ENCODE peak calls at places on chromosomes 6 and 20, in ten cellular contexts. P is cardiac muscle cell; J is uterus; O is right atrium auricular region; R is HepG2; A is left lung; B is CD8-positive, alpha-beta T cell; W is A549; D is pancreas; X is OCI-LY7. C is an unnamed sample.

GRCh38 chr6:52712136-52712535 is 41.2 kb downstream of the TMEM14A start:
- DNase-seq in P (no peak), J (no peak), O (no peak), R (no peak), A (no peak), B (no peak), W (no peak), D (no peak), X (no peak), C (no peak)

GRCh38 chr20:32356935-32357868 is 929 bp upstream of the ASXL1 start:
- DNase-seq in P (peak; percentile 64), J (peak; percentile 38), O (no peak), R (peak; percentile 76), A (peak; percentile 39), B (peak; percentile 4), W (no peak), D (peak; percentile 47), X (no peak), C (no peak)

GRCh38 chr6:14059791-14060436 is 57.7 kb upstream of the CD83 start:
- DNase-seq in P (no peak), J (no peak), O (no peak), R (no peak), A (no peak), B (no peak), W (no peak), D (peak; percentile 66), X (no peak), C (peak; percentile 73)

GRCh38 chr6:119842191-119842590 is 492.6 kb upstream of the MAN1A1 start:
- DNase-seq in P (no peak), J (no peak), O (no peak), R (no peak), A (no peak), B (no peak), W (no peak), D (no peak), X (no peak), C (no peak)

GRCh38 chr6:111487656-111488055 is 4.6 kb upstream of the REV3L start:
- DNase-seq in P (peak; percentile 76), J (no peak), O (no peak), R (no peak), A (no peak), B (no peak), W (no peak), D (no peak), X (peak; percentile 46), C (no peak)

GRCh38 chr20:25017257-25017803 is 24.8 kb upstream of the APMAP start:
- DNase-seq in P (no peak), J (no peak), O (no peak), R (peak; percentile 64), A (peak; percentile 84), B (no peak), W (no peak), D (peak; percentile 96), X (no peak), C (peak; percentile 88)

GRCh38 chr6:70371454-70372105 is 41.7 kb upstream of the FAM135A start:
- DNase-seq in P (peak; percentile 80), J (no peak), O (no peak), R (peak; percentile 70), A (no peak), B (no peak), W (peak; percentile 27), D (no peak), X (peak; percentile 68), C (no peak)

GRCh38 chr20:6232436-6232835 is 109.6 kb upstream of the FERMT1 start:
- DNase-seq in P (no peak), J (no peak), O (no peak), R (no peak), A (no peak), B (no peak), W (no peak), D (no peak), X (no peak), C (no peak)

GRCh38 chr20:22428051-22428450 is 156.3 kb downstream of the FOXA2 start:
- DNase-seq in P (no peak), J (no peak), O (no peak), R (no peak), A (no peak), B (no peak), W (no peak), D (no peak), X (no peak), C (no peak)

GRCh38 chr20:22429175-22430153 is 154.9 kb downstream of the FOXA2 start:
- DNase-seq in P (no peak), J (no peak), O (no peak), R (peak; percentile 98), A (no peak), B (no peak), W (no peak), D (no peak), X (no peak), C (no peak)

GRCh38 chr20:22430746-22431168 is 153.6 kb downstream of the FOXA2 start:
- DNase-seq in P (no peak), J (no peak), O (no peak), R (peak; percentile 97), A (no peak), B (no peak), W (no peak), D (no peak), X (no peak), C (no peak)

GRCh38 chr20:22430154-22430745 is 154.1 kb downstream of the FOXA2 start:
- DNase-seq in P (peak; percentile 34), J (no peak), O (no peak), R (peak; percentile 92), A (no peak), B (no peak), W (peak; percentile 92), D (no peak), X (no peak), C (no peak)

GRCh38 chr20:22431419-22431818 is 153.0 kb downstream of the FOXA2 start:
- DNase-seq in P (no peak), J (no peak), O (no peak), R (no peak), A (no peak), B (no peak), W (no peak), D (no peak), X (no peak), C (no peak)
- H3K27ac ChIP-seq in P (no peak overlapping the region), J (no peak overlapping the region), O (no peak overlapping the region), R (peak overlapping the region; percentile 96), A (no peak overlapping the region), B (no peak overlapping the region), W (peak overlapping the region; percentile 83), D (no peak overlapping the region), X (no peak overlapping the region), C (no peak overlapping the region)

GRCh38 chr6:41748542-41748941 is 1.3 kb upstream of the PGC start:
- DNase-seq in P (no peak), J (no peak), O (no peak), R (peak; percentile 73), A (peak; percentile 63), B (no peak), W (no peak), D (no peak), X (no peak), C (peak; percentile 37)

GRCh38 chr6:41746068-41746467 is 1.1 kb downstream of the PGC start:
- DNase-seq in P (no peak), J (no peak), O (no peak), R (no peak), A (no peak), B (no peak), W (no peak), D (no peak), X (no peak), C (peak; percentile 22)

GRCh38 chr6:41747256-41748101 is at the start of gene PGC:
- DNase-seq in P (peak; percentile 61), J (no peak), O (no peak), R (peak; percentile 99), A (no peak), B (no peak), W (no peak), D (no peak), X (no peak), C (peak; percentile 16)

GRCh38 chr6:41750374-41750773 is 3.2 kb upstream of the PGC start:
- DNase-seq in P (no peak), J (no peak), O (no peak), R (no peak), A (no peak), B (no peak), W (no peak), D (no peak), X (no peak), C (no peak)

DNA sequence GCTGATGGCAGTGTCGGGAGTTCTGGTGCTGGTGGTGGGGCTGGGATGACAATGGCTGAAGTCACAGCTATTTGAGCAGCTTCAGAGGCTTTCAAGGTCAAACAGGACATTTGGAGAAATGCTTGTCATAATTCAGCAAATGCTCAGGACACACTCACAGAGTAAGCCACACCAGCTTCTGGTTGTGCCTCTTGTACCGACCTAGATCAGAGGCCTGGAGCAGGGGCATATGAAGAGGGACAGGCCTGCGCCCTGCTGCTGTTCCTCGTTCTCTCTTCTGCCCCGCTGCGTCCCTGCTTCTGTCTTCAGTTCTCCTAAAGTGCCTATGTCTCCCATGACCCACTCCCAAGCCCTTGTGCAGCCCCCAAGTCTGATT is 893 bp upstream of the PGC start:
- DNase-seq in P (no peak), J (no peak), O (no peak), R (peak; percentile 79), A (no peak), B (no peak), W (no peak), D (no peak), X (no peak), C (no peak)
- H3K4me1 ChIP-seq in P (no peaks in the 10 kb centered on the region), J (no peaks in the 10 kb centered on the region), O (no peaks in the 10 kb centered on the region), R (peaks cover 76% of the 10 kb centered on the region), A (peaks cover 5% of the 10 kb centered on the region), B (no peaks in the 10 kb centered on the region), W (no peaks in the 10 kb centered on the region), D (no peaks in the 10 kb centered on the region), X (no peaks in the 10 kb centered on the region), C (no peaks in the 10 kb centered on the region)

DNA sequence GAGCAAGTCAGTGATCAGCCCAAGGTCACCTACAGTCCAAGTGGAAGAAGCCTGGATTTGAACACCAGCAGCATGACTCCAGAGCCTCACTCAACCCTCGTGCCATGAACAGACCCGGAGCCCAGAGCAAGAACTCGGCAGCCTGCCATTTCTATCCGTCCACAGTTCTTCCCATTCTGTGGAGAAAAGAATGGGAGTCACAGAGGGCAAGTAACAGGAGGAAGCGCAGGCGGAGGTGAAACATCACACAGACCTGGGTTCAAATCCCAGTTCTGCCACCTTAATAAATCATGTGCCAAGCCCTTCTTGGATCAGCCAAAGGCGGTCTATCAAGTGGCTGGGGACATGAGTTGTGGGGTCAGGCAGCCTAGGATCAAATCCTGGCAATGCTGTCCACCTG is 4.3 kb downstream of the PREX1 start:
- DNase-seq in P (no peak), J (no peak), O (no peak), R (no peak), A (no peak), B (no peak), W (no peak), D (no peak), X (no peak), C (no peak)
- H3K4me3 ChIP-seq in P (no peak overlapping the region), J (no peak overlapping the region), O (no peak overlapping the region), R (no peak overlapping the region), A (peak overlapping the region; percentile 78), B (peak overlapping the region; percentile 65), W (no peak overlapping the region), D (no peak overlapping the region), X (peak overlapping the region; percentile 91), C (no peak overlapping the region)

DNA sequence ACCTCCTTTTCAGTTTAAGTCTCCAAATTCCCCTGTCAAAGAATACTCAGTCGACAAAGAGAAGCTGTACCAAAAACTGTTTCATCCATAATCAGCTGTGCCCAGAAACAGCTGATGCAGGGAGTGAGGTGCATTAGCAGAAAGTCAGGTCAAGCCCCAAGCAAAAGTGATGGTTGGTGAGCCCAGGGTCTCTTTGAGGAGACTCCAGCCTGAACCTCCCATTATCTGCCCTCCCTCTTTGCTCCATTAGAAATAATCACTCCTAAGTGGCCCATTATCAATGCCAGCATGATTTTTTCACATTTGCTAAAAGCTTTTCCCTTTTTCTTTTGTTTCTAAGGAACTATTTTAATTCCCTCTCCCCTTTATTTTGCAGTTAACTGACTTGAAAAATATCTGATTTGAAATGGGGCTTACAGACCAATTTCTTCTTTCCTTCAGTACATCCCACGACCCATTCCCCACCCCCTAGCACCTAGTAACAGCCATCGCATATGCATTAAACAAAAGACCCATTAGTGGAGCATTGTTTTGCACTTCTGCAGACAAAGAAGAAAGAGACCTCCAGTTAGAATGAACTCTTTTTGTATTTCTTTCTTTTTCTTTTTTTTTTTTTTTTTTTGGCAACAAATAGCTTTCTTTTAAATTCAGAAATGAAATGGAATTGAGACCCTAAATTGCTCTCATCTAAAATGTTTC is 257.0 kb downstream of the GRIK2 start:
- DNase-seq in P (no peak), J (no peak), O (no peak), R (no peak), A (no peak), B (no peak), W (no peak), D (no peak), X (no peak), C (no peak)
- H3K27ac ChIP-seq in P (no peak overlapping the region), J (no peak overlapping the region), O (no peak overlapping the region), R (no peak overlapping the region), A (no peak overlapping the region), B (no peak overlapping the region), W (no peak overlapping the region), D (no peak overlapping the region), X (no peak overlapping the region), C (no peak overlapping the region)